ENCODE peak calls at places on chromosomes 2 and 18, in ten cellular contexts. J is non-pigmented ciliary epithelial cell, A is mesothelial cell of epicardium, B is fibroblast of lung, O is AG08395, D is HTR-8/SVneo, X is GM10248, R is left ventricle myocardium inferior, M is T47D, Q is sigmoid colon. I is an unnamed sample.

GRCh38 chr18:62324917-62325805 is at the start of gene TNFRSF11A:
- DNase-seq in Q (no peak), X (peak), A (no peak), O (no peak), J (no peak), D (peak), B (no peak), R (peak), M (peak), I (no peak)

GRCh38 chr18:41072946-41073345 is 882.1 kb upstream of the PIK3C3 start:
- DNase-seq in D (no peak), M (no peak), X (no peak), J (no peak), B (no peak), Q (no peak), A (no peak), O (no peak), R (no peak), I (no peak)

GRCh38 chr18:69956655-69957054 is 9.0 kb upstream of the CD226 start:
- DNase-seq in X (no peak), D (no peak), Q (no peak), A (no peak), B (no peak), O (no peak), J (no peak), M (no peak), R (no peak), I (no peak)

GRCh38 chr2:150388289-150388625 is 99.2 kb downstream of the RND3 start:
- DNase-seq in R (no peak), M (no peak), A (no peak), B (peak), J (no peak), D (no peak), O (no peak), X (no peak), Q (no peak), I (no peak)

GRCh38 chr2:167748536-167748935 is 498.9 kb downstream of the STK39 start:
- DNase-seq in B (no peak), D (no peak), M (no peak), Q (no peak), J (no peak), X (no peak), O (no peak), A (no peak), R (no peak), I (no peak)

GRCh38 chr2:130894326-130894942 is 57.7 kb downstream of the ARHGEF4 start:
- DNase-seq in M (no peak), O (no peak), A (no peak), J (no peak), X (no peak), Q (no peak), R (no peak), B (no peak), D (no peak), I (no peak)

GRCh38 chr2:174191342-174191886 is 56.9 kb downstream of the OLA1 start:
- DNase-seq in Q (no peak), J (no peak), X (no peak), M (no peak), A (no peak), O (no peak), D (no peak), R (no peak), B (no peak), I (no peak)

GRCh38 chr2:123195957-123196356 is 829.1 kb upstream of the CNTNAP5 start:
- DNase-seq in J (no peak), Q (no peak), D (no peak), R (no peak), O (no peak), A (no peak), X (no peak), M (no peak), B (no peak), I (no peak)

GRCh38 chr2:20673686-20674308 is 6.9 kb downstream of the GDF7 start:
- DNase-seq in O (no peak), J (no peak), D (no peak), X (no peak), B (no peak), A (no peak), R (no peak), M (no peak), Q (no peak), I (no peak)

GRCh38 chr18:54684786-54685185 is 93.7 kb downstream of the DYNAP start:
- DNase-seq in D (no peak), M (no peak), O (peak), Q (no peak), B (peak), X (no peak), R (peak), J (no peak), A (no peak), I (no peak)

GRCh38 chr2:38274286-38275276 is 102.5 kb downstream of the ATL2 start:
- DNase-seq in R (no peak), M (peak), Q (no peak), J (peak), A (no peak), B (peak), D (peak), X (peak), O (peak), I (peak)

GRCh38 chr2:41722668-41723369 is 325.0 kb upstream of the PKDCC start:
- DNase-seq in X (no peak), D (peak), O (no peak), R (peak), B (peak), J (no peak), A (no peak), M (peak), Q (no peak), I (peak)

GRCh38 chr2:116585654-116586053 is 1228.8 kb upstream of the DDX18 start:
- DNase-seq in B (no peak), A (no peak), Q (no peak), M (no peak), R (no peak), O (no peak), J (no peak), D (no peak), X (no peak), I (no peak)

GRCh38 chr18:79680100-79680879 is 687 bp downstream of the CTDP1 start:
- DNase-seq in R (no peak), X (no peak), J (no peak), Q (no peak), B (peak), M (peak), D (peak), O (peak), A (no peak), I (no peak)

GRCh38 chr2:72425996-72426395 is 278.3 kb upstream of the CYP26B1 start:
- DNase-seq in Q (no peak), R (no peak), X (no peak), M (no peak), O (no peak), A (no peak), D (no peak), J (no peak), B (no peak), I (no peak)

GRCh38 chr18:31250902-31251301 is 67.1 kb upstream of the DSG1 start:
- DNase-seq in Q (no peak), M (no peak), J (no peak), X (no peak), D (no peak), R (no peak), B (no peak), A (no peak), O (no peak), I (no peak)

GRCh38 chr2:3040819-3041218 is 336.8 kb downstream of the EIPR1 start:
- DNase-seq in J (no peak), B (no peak), M (no peak), Q (no peak), X (no peak), A (no peak), R (peak), D (no peak), O (no peak), I (no peak)

GRCh38 chr2:15494877-15495276 is 66.3 kb downstream of the NBAS start:
- DNase-seq in M (no peak), R (no peak), X (no peak), Q (no peak), J (no peak), A (no peak), B (peak), O (no peak), D (no peak), I (no peak)

GRCh38 chr2:112880696-112881095 is 30.3 kb upstream of the IL37 start:
- DNase-seq in D (no peak), A (no peak), R (no peak), B (no peak), X (no peak), O (no peak), J (no peak), Q (no peak), M (no peak), I (no peak)

GRCh38 chr18:79588636-79589481 is 90.7 kb upstream of the CTDP1 start:
- DNase-seq in O (peak), Q (peak), B (peak), D (no peak), X (no peak), R (peak), M (no peak), A (peak), J (peak), I (peak)

GRCh38 chr18:59988098-59988706 is 88.4 kb downstream of the PMAIP1 start:
- DNase-seq in O (peak), R (no peak), Q (no peak), D (peak), A (no peak), J (peak), B (peak), M (peak), X (peak), I (no peak)

GRCh38 chr2:133747965-133748700 is 179.9 kb upstream of the NCKAP5 start:
- DNase-seq in Q (no peak), D (no peak), J (peak), X (no peak), A (no peak), M (no peak), O (no peak), R (no peak), B (peak), I (no peak)

GRCh38 chr2:7165736-7166135 is 248.5 kb downstream of the RNF144A start:
- DNase-seq in B (peak), Q (no peak), A (no peak), D (no peak), X (no peak), M (no peak), O (no peak), J (no peak), R (no peak), I (no peak)

GRCh38 chr2:20165677-20166509 is 59.0 kb downstream of the SDC1 start:
- DNase-seq in X (no peak), A (no peak), B (no peak), Q (no peak), M (no peak), J (no peak), O (no peak), D (no peak), R (no peak), I (no peak)

GRCh38 chr18:48222118-48222517 is 187.1 kb downstream of the ZBTB7C start:
- DNase-seq in A (no peak), J (no peak), O (peak), B (peak), M (peak), R (peak), X (no peak), Q (no peak), D (peak), I (no peak)

GRCh38 chr2:173349295-173349694 is 5.4 kb upstream of the CDCA7 start:
- DNase-seq in M (no peak), J (no peak), O (no peak), Q (no peak), D (no peak), R (no peak), X (no peak), B (no peak), A (no peak), I (no peak)

GRCh38 chr2:29011650-29012060 is 30.6 kb downstream of the TOGARAM2 start:
- DNase-seq in D (no peak), Q (no peak), B (peak), O (no peak), M (no peak), A (no peak), R (peak), X (no peak), J (no peak), I (no peak)

GRCh38 chr2:203688798-203689197 is 17.6 kb upstream of the CD28 start:
- DNase-seq in A (no peak), D (no peak), B (peak), O (peak), R (peak), M (no peak), Q (no peak), J (no peak), X (peak), I (peak)

GRCh38 chr2:163407296-163407695 is 328.5 kb downstream of the FIGN start:
- DNase-seq in D (no peak), Q (no peak), X (no peak), A (no peak), B (peak), R (no peak), O (no peak), M (peak), J (no peak), I (no peak)

GRCh38 chr18:69674921-69675405 is 272.7 kb downstream of the CD226 start:
- DNase-seq in R (no peak), D (no peak), Q (no peak), B (no peak), M (no peak), A (no peak), J (no peak), X (no peak), O (no peak), I (no peak)

GRCh38 chr2:185372188-185372587 is 366.4 kb upstream of the FSIP2 start:
- DNase-seq in X (no peak), R (no peak), A (no peak), D (no peak), B (peak), O (no peak), Q (no peak), J (no peak), M (no peak), I (no peak)